ENCODE peak calls at places on chromosomes 1 and 21, in ten cellular contexts. P, Z, O, B, G, Q, S, X, I and H are unnamed samples.

GRCh38 chr1:102790997-102791396 is 317.3 kb downstream of the COL11A1 start:
- DNase-seq in P (no peak), Z (no peak), O (no peak), B (no peak), G (no peak), Q (no peak), S (no peak), X (no peak), I (no peak), H (no peak)

GRCh38 chr1:36400825-36401601 is 3.3 kb upstream of the LSM10 start:
- DNase-seq in P (peak; percentile 92), Z (peak; percentile 92), O (peak; percentile 65), B (peak; percentile 97), G (peak; percentile 93), Q (peak; percentile 29), S (peak; percentile 84), X (peak; percentile 73), I (peak; percentile 87), H (peak; percentile 92)

GRCh38 chr1:196667131-196667530 is 15.3 kb downstream of the CFH start:
- DNase-seq in P (no peak), Z (no peak), O (no peak), B (no peak), G (no peak), Q (no peak), S (no peak), X (no peak), I (no peak), H (no peak)

GRCh38 chr1:12600880-12601633 is 17.0 kb downstream of the DHRS3 start:
- DNase-seq in P (no peak), Z (peak; percentile 77), O (no peak), B (peak; percentile 61), G (peak; percentile 62), Q (peak; percentile 70), S (peak; percentile 59), X (no peak), I (no peak), H (no peak)

GRCh38 chr21:33402011-33402979 is 918 bp upstream of the IFNGR2 start:
- DNase-seq in P (peak; percentile 90), Z (peak; percentile 78), O (peak; percentile 65), B (peak; percentile 78), G (no peak), Q (peak; percentile 41), S (peak; percentile 75), X (peak; percentile 65), I (peak; percentile 84), H (peak; percentile 82)

GRCh38 chr1:24364975-24365678 is 46.0 kb downstream of the GRHL3 start:
- DNase-seq in P (no peak), Z (no peak), O (no peak), B (no peak), G (no peak), Q (no peak), S (no peak), X (no peak), I (peak; percentile 60), H (no peak)

GRCh38 chr1:218611916-218612580 is 266.9 kb downstream of the TGFB2 start:
- DNase-seq in P (no peak), Z (no peak), O (no peak), B (no peak), G (no peak), Q (no peak), S (no peak), X (no peak), I (no peak), H (no peak)

GRCh38 chr1:220528679-220529529 is 968 bp downstream of the MARK1 start:
- DNase-seq in P (peak; percentile 66), Z (no peak), O (peak; percentile 19), B (peak; percentile 32), G (no peak), Q (no peak), S (no peak), X (peak; percentile 16), I (no peak), H (no peak)

GRCh38 chr1:188769181-188769580 is 1708.5 kb downstream of the BRINP3 start:
- DNase-seq in P (no peak), Z (no peak), O (no peak), B (no peak), G (no peak), Q (no peak), S (no peak), X (no peak), I (no peak), H (no peak)

GRCh38 chr21:44911384-44912157 is 9.1 kb downstream of the ITGB2 start:
- DNase-seq in P (peak; percentile 93), Z (peak; percentile 88), O (peak; percentile 72), B (no peak), G (peak; percentile 46), Q (peak; percentile 86), S (peak; percentile 86), X (peak; percentile 82), I (peak; percentile 70), H (peak; percentile 87)

GRCh38 chr21:46425061-46425460 is 33.6 kb upstream of the DIP2A start:
- DNase-seq in P (peak; percentile 60), Z (no peak), O (no peak), B (no peak), G (no peak), Q (no peak), S (no peak), X (no peak), I (no peak), H (peak; percentile 30)

GRCh38 chr1:39089811-39090519 is 63.8 kb downstream of the NDUFS5 start:
- DNase-seq in P (no peak), Z (no peak), O (no peak), B (no peak), G (no peak), Q (no peak), S (no peak), X (no peak), I (no peak), H (no peak)

GRCh38 chr1:226209307-226210059 is 14.0 kb upstream of the MIXL1 start:
- DNase-seq in P (peak; percentile 71), Z (no peak), O (no peak), B (no peak), G (no peak), Q (no peak), S (no peak), X (no peak), I (no peak), H (no peak)

GRCh38 chr1:147078606-147079399 is 93.5 kb downstream of the PRKAB2 start:
- DNase-seq in P (peak; percentile 57), Z (no peak), O (no peak), B (no peak), G (no peak), Q (no peak), S (no peak), X (no peak), I (no peak), H (no peak)

DNA sequence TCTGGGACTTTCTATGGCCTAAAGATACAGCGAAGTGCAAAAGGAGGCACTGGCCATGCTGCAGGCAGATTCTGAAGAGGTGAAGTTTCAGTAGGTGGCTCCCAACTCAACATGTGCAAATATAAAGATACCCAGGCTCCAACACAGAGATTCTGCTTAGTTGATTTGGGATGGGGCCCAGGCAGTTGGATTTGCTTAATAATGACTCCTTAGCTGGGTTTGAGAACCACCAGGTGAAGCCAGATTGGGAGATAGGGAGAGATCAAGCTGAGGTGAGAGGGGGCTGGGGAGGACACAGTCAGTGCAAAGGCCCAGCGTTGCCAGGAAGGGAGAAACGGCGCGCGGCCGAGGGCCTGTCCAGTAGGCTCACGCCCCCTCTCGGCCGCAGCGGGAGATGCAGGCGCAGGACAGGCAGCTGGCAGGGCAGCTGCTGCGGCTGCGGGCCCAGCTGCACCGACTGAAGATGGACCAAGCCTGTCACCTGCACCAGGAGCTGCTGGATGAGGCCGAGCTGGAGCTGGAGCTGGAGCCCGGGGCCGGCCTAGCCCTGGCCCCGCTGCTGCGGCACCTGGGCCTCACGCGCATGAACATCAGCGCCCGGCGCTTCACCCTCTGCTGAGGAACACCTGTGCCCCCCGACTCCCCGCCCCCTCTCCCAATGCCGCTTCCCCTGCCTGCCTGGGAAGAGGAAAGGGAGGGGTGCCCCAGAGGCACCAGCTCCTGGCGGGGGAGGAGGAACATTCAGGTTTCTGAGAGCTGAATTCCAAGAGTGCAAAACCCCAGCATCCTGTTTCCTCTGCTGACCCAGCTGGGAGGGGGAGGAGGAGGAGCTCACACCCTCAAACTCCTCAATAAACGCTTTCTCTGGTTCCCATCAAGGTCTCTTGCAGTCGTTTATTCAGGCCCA is 1.2 kb downstream of the FAM167B start:
- DNase-seq in P (peak; percentile 94), Z (peak; percentile 96), O (peak; percentile 86), B (peak; percentile 87), G (peak; percentile 59), Q (peak; percentile 91), S (peak; percentile 90), X (peak; percentile 84), I (peak; percentile 88), H (peak; percentile 92)
- H3K27ac ChIP-seq in P (peak overlapping the region; percentile 86), Z (peak overlapping the region; percentile 87), O (peak overlapping the region; percentile 93), B (no peak overlapping the region), G (no peak overlapping the region), Q (no peak overlapping the region), S (peak overlapping the region; percentile 87), X (peak overlapping the region; percentile 88), I (peak overlapping the region; percentile 67), H (peak overlapping the region; percentile 81)

DNA sequence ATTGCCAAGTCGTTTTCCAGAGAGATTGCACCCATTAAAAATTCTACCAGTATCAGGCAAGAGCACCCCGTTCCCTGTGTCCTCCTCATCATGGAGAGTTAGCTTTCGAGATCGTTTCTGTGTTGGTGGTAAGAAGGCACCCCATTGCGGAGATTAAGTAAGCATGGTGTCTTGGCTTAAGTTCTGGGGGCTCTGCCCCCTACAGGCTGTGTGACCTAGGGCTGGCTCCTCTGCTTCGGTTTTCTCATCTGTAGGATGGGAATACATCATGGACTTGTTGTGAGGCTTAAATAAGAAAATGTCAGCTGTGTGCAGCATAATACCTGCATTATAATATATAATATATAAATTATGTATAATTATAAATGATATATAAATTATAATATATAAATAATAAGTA is 36.8 kb upstream of the TENT5C start:
- DNase-seq in P (no peak), Z (no peak), O (no peak), B (no peak), G (no peak), Q (no peak), S (no peak), X (no peak), I (peak; percentile 18), H (no peak)
- TF ChIP-seq CTCF in P (no peak), Z (no peak), O (no peak), B (no peak), G (no peak), Q (no peak), S (no peak), X (no peak), I (no peak), H (no peak)

GRCh38 chr1:224408294-224408590 is 26.4 kb downstream of the WDR26 start:
- DNase-seq in P (no peak), Z (no peak), O (no peak), B (no peak), G (no peak), Q (no peak), S (no peak), X (no peak), I (no peak), H (no peak)
- H3K36me3 ChIP-seq in P (peaks cover 41% of the 10 kb centered on the region), Z (no peaks in the 10 kb centered on the region), O (peaks cover 2% of the 10 kb centered on the region), B (no peaks in the 10 kb centered on the region), G (peaks cover 11% of the 10 kb centered on the region), Q (peaks cover 10% of the 10 kb centered on the region), S (peaks cover 99% of the 10 kb centered on the region), X (peaks cover 92% of the 10 kb centered on the region), I (peaks cover 81% of the 10 kb centered on the region), H (peaks cover 98% of the 10 kb centered on the region)

DNA sequence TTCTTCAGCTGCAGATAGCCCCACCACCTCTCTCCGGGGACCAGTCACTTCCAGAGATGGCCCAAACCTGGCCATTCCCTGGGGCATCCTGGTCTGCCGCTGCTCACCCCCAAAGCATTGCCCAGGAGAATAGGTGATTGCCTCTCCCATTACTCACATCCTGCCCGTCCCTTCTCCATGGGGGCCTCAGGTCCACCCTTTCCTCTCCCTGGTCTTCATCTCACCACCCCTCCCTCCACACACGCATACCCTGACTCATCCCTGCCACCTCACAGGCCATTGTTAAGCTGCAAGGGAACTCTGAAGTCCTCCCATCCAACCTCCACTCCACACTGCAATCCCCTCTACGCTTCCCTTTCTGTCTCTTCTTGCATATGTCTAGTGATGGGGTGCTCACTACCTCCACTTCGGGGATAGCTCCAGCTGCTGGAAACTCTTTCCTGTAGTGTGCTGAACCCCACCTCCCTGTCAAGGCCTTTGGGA is at the start of gene PLEKHG5:
- DNase-seq in P (no peak), Z (no peak), O (no peak), B (peak; percentile 46), G (peak; percentile 59), Q (no peak), S (no peak), X (no peak), I (no peak), H (no peak)
- H3K27ac ChIP-seq in P (peak within 1 kb of the TSS; percentile 63), Z (peak within 1 kb of the TSS; percentile 73), O (peak within 1 kb of the TSS; percentile 89), B (peak within 1 kb of the TSS; percentile 85), G (peak within 1 kb of the TSS; percentile 59), Q (peak within 1 kb of the TSS; percentile 74), S (peak within 1 kb of the TSS; percentile 79), X (peak within 1 kb of the TSS; percentile 79), I (peak within 1 kb of the TSS; percentile 77), H (peak within 1 kb of the TSS; percentile 73)